ENCODE peak calls at places on chromosomes 5 and 9, in four cellular contexts. O is suprapubic skin, H is mesenchymal stem cell, X is tibial artery. Q is an unnamed sample.

GRCh38 chr9:86096382-86096781 is 3.0 kb downstream of the GOLM1 start:
- DNase-seq in H (peak; percentile 81), X (no peak), O (no peak), Q (no peak)

GRCh38 chr5:669111-669841 is 23.9 kb downstream of the TPPP start:
- DNase-seq in X (peak; percentile 62), H (peak; percentile 73), O (peak; percentile 80), Q (no peak)

GRCh38 chr5:103293099-103293498 is 34.5 kb downstream of the MACIR start:
- DNase-seq in H (no peak), X (no peak), O (no peak), Q (no peak)

GRCh38 chr5:171673328-171673727 is 112.3 kb upstream of the SMIM23 start:
- DNase-seq in X (no peak), O (no peak), H (no peak), Q (no peak)

GRCh38 chr9:82410306-82410705 is 421.7 kb downstream of the SPATA31D1 start:
- DNase-seq in H (peak; percentile 26), X (no peak), O (no peak), Q (no peak)

GRCh38 chr9:96686638-96687335 is 31.7 kb upstream of the PRXL2C start:
- DNase-seq in O (peak; percentile 91), X (peak; percentile 91), H (peak; percentile 74), Q (peak; percentile 25)

GRCh38 chr5:175840050-175840841 is 31.1 kb upstream of the CPLX2 start:
- DNase-seq in X (no peak), O (no peak), H (peak; percentile 13), Q (no peak)

GRCh38 chr5:137743031-137743640 is 7.2 kb upstream of the KLHL3 start:
- DNase-seq in X (no peak), O (no peak), H (peak; percentile 72), Q (peak; percentile 47)

GRCh38 chr5:169443249-169443784 is 140.3 kb upstream of the SPDL1 start:
- DNase-seq in X (no peak), H (no peak), O (no peak), Q (no peak)

GRCh38 chr5:35038891-35039290 is 8.9 kb downstream of the AGXT2 start:
- DNase-seq in O (no peak), X (no peak), H (no peak), Q (no peak)

GRCh38 chr9:123356851-123357747 is 1.1 kb downstream of the CRB2 start:
- DNase-seq in O (no peak), X (no peak), H (no peak), Q (no peak)

GRCh38 chr5:142597546-142598337 is 88.1 kb downstream of the FGF1 start:
- DNase-seq in X (no peak), H (peak; percentile 79), O (no peak), Q (peak; percentile 86)

GRCh38 chr9:106800691-106801090 is 62.3 kb upstream of the ZNF462 start:
- DNase-seq in X (no peak), H (no peak), O (no peak), Q (no peak)

GRCh38 chr9:76725885-76726284 is 38.4 kb upstream of the PCA3 start:
- DNase-seq in O (no peak), X (no peak), H (no peak), Q (no peak)

GRCh38 chr9:85554349-85554748 is 187.4 kb downstream of the AGTPBP1 start:
- DNase-seq in O (no peak), H (no peak), X (no peak), Q (no peak)

GRCh38 chr5:83149671-83150070 is 72.3 kb downstream of the XRCC4 start:
- DNase-seq in O (no peak), H (peak; percentile 20), X (no peak), Q (peak; percentile 60)

GRCh38 chr5:115414406-115415142 is 118.1 kb upstream of the CCDC112 start:
- DNase-seq in O (no peak), X (no peak), H (peak; percentile 95), Q (no peak)

GRCh38 chr5:151904127-151904526 is 20.5 kb downstream of the GLRA1 start:
- DNase-seq in O (no peak), H (no peak), X (no peak), Q (no peak)

GRCh38 chr5:124634228-124634819 is 112.1 kb downstream of the ZNF608 start:
- DNase-seq in H (peak; percentile 95), X (no peak), O (no peak), Q (peak; percentile 95)

GRCh38 chr5:129499208-129499852 is 39.2 kb downstream of the ADAMTS19 start:
- DNase-seq in X (no peak), H (no peak), O (no peak), Q (no peak)

GRCh38 chr5:158045696-158046095 is 186.8 kb upstream of the CLINT1 start:
- DNase-seq in X (no peak), H (no peak), O (no peak), Q (no peak)

GRCh38 chr9:134283111-134283515 is 43.1 kb upstream of the RXRA start:
- DNase-seq in O (no peak), X (peak; percentile 85), H (no peak), Q (peak; percentile 25)

GRCh38 chr5:115379622-115380344 is 83.3 kb upstream of the CCDC112 start:
- DNase-seq in O (no peak), H (no peak), X (no peak), Q (no peak)

GRCh38 chr9:111992523-111992922 is 95.9 kb downstream of the UGCG start:
- DNase-seq in X (no peak), O (no peak), H (peak; percentile 48), Q (no peak)

GRCh38 chr5:21654551-21654950 is 1198.6 kb downstream of the CDH12 start:
- DNase-seq in H (no peak), O (no peak), X (no peak), Q (no peak)

GRCh38 chr5:78361226-78361993 is 993 bp downstream of the SCAMP1 start:
- DNase-seq in O (no peak), H (peak; percentile 65), X (no peak), Q (peak; percentile 41)

GRCh38 chr5:119078870-119079269 is 8.0 kb downstream of the DMXL1 start:
- DNase-seq in O (no peak), X (no peak), H (peak; percentile 33), Q (no peak)

DNA sequence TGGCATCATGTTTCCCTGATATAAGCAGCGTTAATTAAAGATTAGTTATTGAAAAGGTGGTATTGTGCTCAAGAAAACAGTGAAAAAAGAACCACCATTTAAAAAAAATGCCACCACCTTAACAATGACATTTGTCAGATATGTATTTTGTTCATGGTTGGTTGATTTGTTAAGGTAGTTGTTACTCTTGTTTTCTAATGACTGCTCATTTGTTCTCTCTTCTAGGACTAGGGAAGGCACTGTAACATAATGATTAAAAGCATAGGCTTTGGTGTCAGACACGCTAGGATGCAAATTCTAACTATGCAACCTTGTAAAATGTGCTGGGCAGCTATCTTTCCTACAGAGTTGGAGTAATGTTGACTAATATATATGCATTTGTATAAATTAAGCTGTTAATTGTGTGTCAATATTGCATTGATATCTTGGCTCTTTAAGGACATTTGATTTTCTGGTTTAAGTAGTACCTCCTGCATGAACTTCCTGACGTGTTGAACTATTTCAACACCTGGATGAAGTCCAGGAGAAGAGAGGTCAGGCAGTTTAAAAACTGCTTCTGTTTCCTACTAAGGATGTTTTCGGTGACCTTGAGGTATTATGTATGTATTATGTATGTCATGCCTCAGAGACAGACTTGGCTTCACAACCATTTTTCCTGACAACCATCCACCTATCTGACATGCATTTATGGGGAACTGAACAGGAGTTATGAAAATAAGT is 77.8 kb downstream of the MUSK start:
- DNase-seq in H (no peak), X (no peak), O (no peak), Q (no peak)
- H3K4me1 ChIP-seq in H (peaks cover 10% of the 10 kb centered on the region), X (peaks cover 83% of the 10 kb centered on the region), O (peaks cover 15% of the 10 kb centered on the region), Q (peaks cover 43% of the 10 kb centered on the region)

GRCh38 chr5:91042225-91042624 is 340.9 kb downstream of the ARRDC3 start:
- DNase-seq in H (no peak), O (no peak), X (no peak), Q (no peak)
- H3K4me3 ChIP-seq in H (no peak overlapping the region), O (no peak overlapping the region), X (no peak overlapping the region), Q (no peak overlapping the region)

DNA sequence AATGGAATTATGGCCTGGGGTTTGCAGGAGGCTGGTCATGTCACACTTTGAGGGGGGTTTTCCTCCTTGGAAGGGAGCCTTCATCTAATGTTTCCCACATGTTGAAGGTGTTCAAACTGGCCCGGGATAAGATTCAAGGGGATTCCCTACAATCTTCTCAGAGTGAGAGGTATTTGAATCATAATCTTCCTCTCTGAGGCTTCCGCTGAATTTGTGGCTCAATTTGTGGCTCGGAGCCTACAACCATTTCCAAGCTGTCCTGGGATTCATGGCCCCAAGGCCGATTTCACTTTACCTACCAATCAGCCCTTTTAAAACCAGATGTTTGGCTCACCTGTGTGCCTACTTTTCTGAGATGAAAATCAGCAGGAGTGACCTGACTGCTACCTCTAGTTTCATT is 3.9 kb downstream of the TNC start:
- DNase-seq in H (no peak), O (no peak), X (no peak), Q (no peak)
- H3K4me1 ChIP-seq in H (peaks cover 6% of the 10 kb centered on the region), O (peaks cover 21% of the 10 kb centered on the region), X (peaks cover 67% of the 10 kb centered on the region), Q (peaks cover 50% of the 10 kb centered on the region)

GRCh38 chr9:131677445-131678180 is 62.3 kb downstream of the RAPGEF1 start:
- DNase-seq in H (peak; percentile 85), X (no peak), O (no peak), Q (peak; percentile 86)
- H3K4me3 ChIP-seq in H (peak overlapping the region; percentile 58), X (peak overlapping the region; percentile 5), O (peak overlapping the region; percentile 26), Q (no peak overlapping the region)

DNA sequence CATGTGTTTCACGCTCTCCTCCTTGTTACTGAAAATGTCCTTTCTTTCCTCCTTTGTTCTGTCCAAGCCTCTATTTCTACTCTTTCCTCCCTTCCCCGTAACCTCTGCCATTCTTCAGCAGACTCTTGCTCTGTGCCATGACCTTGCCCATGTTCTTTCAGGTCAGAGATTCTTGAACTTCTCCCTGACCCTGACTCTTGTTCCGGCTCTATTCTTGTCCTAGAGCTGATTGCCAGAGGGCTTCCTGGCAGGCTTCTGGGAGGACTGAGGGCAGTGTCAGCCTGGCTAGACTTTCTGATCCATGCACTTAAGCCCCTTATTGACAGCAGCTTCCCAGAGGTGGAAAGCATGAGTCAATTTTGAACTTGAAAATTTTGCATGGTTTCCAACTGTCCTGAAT is 174.2 kb downstream of the TMEM161B start:
- DNase-seq in X (no peak), O (no peak), H (no peak), Q (no peak)
- H3K4me1 ChIP-seq in X (no peaks in the 10 kb centered on the region), O (no peaks in the 10 kb centered on the region), H (no peaks in the 10 kb centered on the region), Q (no peaks in the 10 kb centered on the region)

GRCh38 chr9:4318741-4319140 is 18.9 kb upstream of the GLIS3 start:
- DNase-seq in X (no peak), H (no peak), O (no peak), Q (no peak)
- H3K4me3 ChIP-seq in X (no peak overlapping the region), H (no peak overlapping the region), O (no peak overlapping the region), Q (no peak overlapping the region)

DNA sequence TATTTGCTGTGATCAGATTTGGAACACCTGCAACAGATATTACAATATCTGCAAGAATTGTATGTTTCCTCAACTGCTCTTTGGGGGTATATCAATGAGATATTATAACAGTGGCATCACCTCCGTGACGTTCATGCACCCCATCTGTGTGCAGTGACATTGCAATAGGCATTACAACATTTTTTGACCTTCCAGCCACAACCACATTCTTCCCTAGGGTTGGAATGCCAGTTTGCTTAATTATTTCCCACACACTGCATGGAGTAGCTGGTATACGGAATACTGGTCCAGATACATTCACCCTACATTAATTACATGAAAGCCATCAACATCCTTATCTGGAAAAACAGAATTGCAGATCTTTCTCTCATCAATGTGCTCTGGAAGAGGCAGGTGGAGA is 42.3 kb downstream of the FBXO4 start:
- DNase-seq in H (no peak), O (no peak), X (no peak), Q (no peak)
- H3K4me1 ChIP-seq in H (no peaks in the 10 kb centered on the region), O (no peaks in the 10 kb centered on the region), X (no peaks in the 10 kb centered on the region), Q (no peaks in the 10 kb centered on the region)

DNA sequence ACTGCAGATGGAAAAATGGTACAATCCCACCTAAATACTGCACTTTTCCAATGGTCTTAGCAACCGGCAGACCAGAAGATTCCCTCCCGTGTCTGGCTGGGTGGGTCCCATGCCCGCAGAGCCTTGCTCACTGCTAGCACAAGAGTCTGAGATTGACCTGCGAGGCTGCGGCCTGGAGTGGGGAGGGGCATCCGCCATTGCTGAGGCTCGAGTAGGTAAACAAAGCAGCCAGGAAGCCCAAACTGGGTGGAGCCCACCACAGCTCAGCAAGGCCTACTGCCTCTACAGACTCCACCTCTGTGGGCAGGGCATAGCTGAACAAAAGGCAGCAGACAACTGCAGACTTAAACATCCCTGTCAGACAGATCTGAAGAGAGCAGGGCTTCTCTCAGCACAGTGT is 221.6 kb upstream of the CTNND2 start:
- DNase-seq in H (no peak), O (peak; percentile 78), X (no peak), Q (no peak)
- H3K4me3 ChIP-seq in H (no peak overlapping the region), O (no peak overlapping the region), X (no peak overlapping the region), Q (no peak overlapping the region)

Q was measured in SJSA1.